ENCODE peak calls at places on chromosomes 2 and 18, in six cellular contexts. I, O, R, K, E and C are unnamed samples.

GRCh38 chr18:48140738-48141137 is 210.3 kb upstream of the SMAD2 start:
- DNase-seq in I (no peak), O (no peak), R (no peak), K (no peak), E (no peak), C (no peak)

GRCh38 chr2:191020742-191021381 is 6.9 kb upstream of the STAT1 start:
- DNase-seq in I (no peak), O (no peak), R (peak; percentile 91), K (peak; percentile 65), E (no peak), C (no peak)

GRCh38 chr2:60821587-60822302 is 59.6 kb upstream of the REL start:
- DNase-seq in I (no peak), O (no peak), R (no peak), K (no peak), E (no peak), C (no peak)

GRCh38 chr2:158489366-158490112 is 32.8 kb downstream of the PKP4 start:
- DNase-seq in I (no peak), O (no peak), R (no peak), K (no peak), E (no peak), C (no peak)

GRCh38 chr2:215680605-215681598 is 245.0 kb upstream of the FN1 start:
- DNase-seq in I (no peak), O (no peak), R (peak; percentile 83), K (peak; percentile 96), E (no peak), C (no peak)

GRCh38 chr2:49110571-49111315 is 43.6 kb downstream of the FSHR start:
- DNase-seq in I (no peak), O (no peak), R (no peak), K (no peak), E (no peak), C (no peak)

GRCh38 chr2:40448476-40449079 is 3.3 kb downstream of the SLC8A1 start:
- DNase-seq in I (no peak), O (peak; percentile 42), R (peak; percentile 59), K (no peak), E (no peak), C (no peak)

GRCh38 chr2:199160677-199161465 is 296.9 kb downstream of the SATB2 start:
- DNase-seq in I (no peak), O (no peak), R (peak; percentile 94), K (peak; percentile 78), E (no peak), C (no peak)

GRCh38 chr2:36493221-36493620 is 104.7 kb downstream of the FEZ2 start:
- DNase-seq in I (no peak), O (no peak), R (peak; percentile 53), K (no peak), E (no peak), C (no peak)

GRCh38 chr18:36327352-36328316 is 30.1 kb downstream of the FHOD3 start:
- DNase-seq in I (no peak), O (no peak), R (no peak), K (no peak), E (no peak), C (peak; percentile 52)

GRCh38 chr18:50053142-50053541 is 141.8 kb downstream of the MYO5B start:
- DNase-seq in I (no peak), O (no peak), R (no peak), K (no peak), E (no peak), C (no peak)

GRCh38 chr2:198100323-198100722 is 295.9 kb downstream of the PLCL1 start:
- DNase-seq in I (no peak), O (no peak), R (no peak), K (no peak), E (no peak), C (no peak)

GRCh38 chr2:229815858-229816257 is 101.5 kb upstream of the DNER start:
- DNase-seq in I (no peak), O (no peak), R (peak; percentile 69), K (peak; percentile 46), E (no peak), C (no peak)

GRCh38 chr2:149732730-149733290 is 145.2 kb upstream of the MMADHC start:
- DNase-seq in I (no peak), O (no peak), R (no peak), K (no peak), E (no peak), C (no peak)

GRCh38 chr2:38474058-38474457 is 97.0 kb upstream of the ATL2 start:
- DNase-seq in I (no peak), O (no peak), R (no peak), K (no peak), E (no peak), C (no peak)

GRCh38 chr2:232456296-232457120 is 555 bp downstream of the ALPI start:
- DNase-seq in I (no peak), O (no peak), R (no peak), K (no peak), E (peak; percentile 73), C (no peak)

GRCh38 chr2:112000399-112001135 is 54.5 kb upstream of the TMEM87B start:
- DNase-seq in I (no peak), O (no peak), R (no peak), K (no peak), E (no peak), C (no peak)

GRCh38 chr2:88114821-88115220 is 13.0 kb downstream of the FABP1 start:
- DNase-seq in I (no peak), O (no peak), R (no peak), K (no peak), E (peak; percentile 33), C (no peak)

GRCh38 chr18:24987271-24987932 is 364.6 kb downstream of the ZNF521 start:
- DNase-seq in I (no peak), O (no peak), R (peak; percentile 38), K (peak; percentile 37), E (no peak), C (no peak)

GRCh38 chr2:225173909-225174308 is 131.6 kb upstream of the DOCK10 start:
- DNase-seq in I (no peak), O (peak; percentile 10), R (no peak), K (no peak), E (no peak), C (no peak)

GRCh38 chr2:218272531-218273212 is 2.4 kb downstream of the PNKD start:
- DNase-seq in I (peak; percentile 76), O (peak; percentile 77), R (peak; percentile 90), K (peak; percentile 86), E (no peak), C (no peak)